ENCODE peak calls at places on chromosomes 7 and 10, in six cellular contexts. One of them, this sample, is unnamed.

GRCh38 chr7:106346678-106347217 is 62.0 kb upstream of the NAMPT start:
- DNase-seq in CD4-positive, alpha-beta T cell: peak
- DNase-seq in stimulated activated CD8-positive, alpha-beta memory T cell treated with anti-CD3 and anti-CD28 coated beads, Interleukin-7, amount 100 ng/mL, for 24 hours: no peak
- DNase-seq in cortex of kidney: no peak
- DNase-seq in LoVo: peak
- DNase-seq in amygdala: no peak
- DNase-seq in this sample: no peak

GRCh38 chr10:2280713-2281112 is 543.4 kb upstream of the ADARB2 start:
- DNase-seq in amygdala: no peak
- DNase-seq in stimulated activated CD8-positive, alpha-beta memory T cell treated with anti-CD3 and anti-CD28 coated beads, Interleukin-7, amount 100 ng/mL, for 24 hours: no peak
- DNase-seq in CD4-positive, alpha-beta T cell: no peak
- DNase-seq in LoVo: no peak
- DNase-seq in cortex of kidney: no peak
- DNase-seq in this sample: no peak

GRCh38 chr10:78729810-78730209 is 339.0 kb upstream of the ZMIZ1 start:
- DNase-seq in amygdala: no peak
- DNase-seq in stimulated activated CD8-positive, alpha-beta memory T cell treated with anti-CD3 and anti-CD28 coated beads, Interleukin-7, amount 100 ng/mL, for 24 hours: no peak
- DNase-seq in LoVo: no peak
- DNase-seq in cortex of kidney: no peak
- DNase-seq in CD4-positive, alpha-beta T cell: no peak
- DNase-seq in this sample: no peak

GRCh38 chr7:66768865-66769832 is 28.6 kb downstream of the RABGEF1 start:
- DNase-seq in amygdala: no peak
- DNase-seq in stimulated activated CD8-positive, alpha-beta memory T cell treated with anti-CD3 and anti-CD28 coated beads, Interleukin-7, amount 100 ng/mL, for 24 hours: no peak
- DNase-seq in CD4-positive, alpha-beta T cell: no peak
- DNase-seq in LoVo: no peak
- DNase-seq in cortex of kidney: no peak
- DNase-seq in this sample: no peak

GRCh38 chr10:101217450-101218281 is 11.6 kb downstream of the LBX1 start:
- DNase-seq in LoVo: no peak
- DNase-seq in stimulated activated CD8-positive, alpha-beta memory T cell treated with anti-CD3 and anti-CD28 coated beads, Interleukin-7, amount 100 ng/mL, for 24 hours: no peak
- DNase-seq in cortex of kidney: no peak
- DNase-seq in CD4-positive, alpha-beta T cell: no peak
- DNase-seq in amygdala: no peak
- DNase-seq in this sample: peak

GRCh38 chr7:41835977-41836530 is 133.2 kb upstream of the INHBA start:
- DNase-seq in stimulated activated CD8-positive, alpha-beta memory T cell treated with anti-CD3 and anti-CD28 coated beads, Interleukin-7, amount 100 ng/mL, for 24 hours: no peak
- DNase-seq in amygdala: no peak
- DNase-seq in CD4-positive, alpha-beta T cell: no peak
- DNase-seq in cortex of kidney: no peak
- DNase-seq in LoVo: no peak
- DNase-seq in this sample: no peak

GRCh38 chr10:64115913-64116643 is 594.9 kb downstream of the REEP3 start:
- DNase-seq in CD4-positive, alpha-beta T cell: no peak
- DNase-seq in amygdala: peak
- DNase-seq in stimulated activated CD8-positive, alpha-beta memory T cell treated with anti-CD3 and anti-CD28 coated beads, Interleukin-7, amount 100 ng/mL, for 24 hours: no peak
- DNase-seq in LoVo: no peak
- DNase-seq in cortex of kidney: no peak
- DNase-seq in this sample: peak

GRCh38 chr7:154480817-154481216 is 428.6 kb downstream of the DPP6 start:
- DNase-seq in CD4-positive, alpha-beta T cell: no peak
- DNase-seq in cortex of kidney: no peak
- DNase-seq in stimulated activated CD8-positive, alpha-beta memory T cell treated with anti-CD3 and anti-CD28 coated beads, Interleukin-7, amount 100 ng/mL, for 24 hours: no peak
- DNase-seq in LoVo: no peak
- DNase-seq in amygdala: no peak
- DNase-seq in this sample: no peak

GRCh38 chr7:45101748-45102147 is 9.7 kb downstream of the TBRG4 start:
- DNase-seq in CD4-positive, alpha-beta T cell: no peak
- DNase-seq in LoVo: no peak
- DNase-seq in cortex of kidney: no peak
- DNase-seq in amygdala: no peak
- DNase-seq in stimulated activated CD8-positive, alpha-beta memory T cell treated with anti-CD3 and anti-CD28 coated beads, Interleukin-7, amount 100 ng/mL, for 24 hours: no peak
- DNase-seq in this sample: peak

GRCh38 chr10:126270116-126270515 is 118.2 kb downstream of the ADAM12 start:
- DNase-seq in cortex of kidney: no peak
- DNase-seq in stimulated activated CD8-positive, alpha-beta memory T cell treated with anti-CD3 and anti-CD28 coated beads, Interleukin-7, amount 100 ng/mL, for 24 hours: no peak
- DNase-seq in amygdala: no peak
- DNase-seq in LoVo: no peak
- DNase-seq in CD4-positive, alpha-beta T cell: no peak
- DNase-seq in this sample: no peak

GRCh38 chr7:6435486-6436384 is 12.0 kb downstream of the DAGLB start:
- DNase-seq in stimulated activated CD8-positive, alpha-beta memory T cell treated with anti-CD3 and anti-CD28 coated beads, Interleukin-7, amount 100 ng/mL, for 24 hours: peak
- DNase-seq in cortex of kidney: no peak
- DNase-seq in amygdala: peak
- DNase-seq in CD4-positive, alpha-beta T cell: peak
- DNase-seq in LoVo: peak
- DNase-seq in this sample: peak

GRCh38 chr10:89428873-89429272 is 14.5 kb downstream of the IFIT5 start:
- DNase-seq in CD4-positive, alpha-beta T cell: no peak
- DNase-seq in stimulated activated CD8-positive, alpha-beta memory T cell treated with anti-CD3 and anti-CD28 coated beads, Interleukin-7, amount 100 ng/mL, for 24 hours: no peak
- DNase-seq in LoVo: no peak
- DNase-seq in amygdala: no peak
- DNase-seq in cortex of kidney: no peak
- DNase-seq in this sample: no peak

GRCh38 chr7:76512941-76513816 is 2.8 kb downstream of the UPK3B start:
- DNase-seq in LoVo: no peak
- DNase-seq in stimulated activated CD8-positive, alpha-beta memory T cell treated with anti-CD3 and anti-CD28 coated beads, Interleukin-7, amount 100 ng/mL, for 24 hours: no peak
- DNase-seq in amygdala: no peak
- DNase-seq in cortex of kidney: no peak
- DNase-seq in CD4-positive, alpha-beta T cell: no peak
- DNase-seq in this sample: peak

GRCh38 chr10:78991187-78991586 is 77.6 kb upstream of the ZMIZ1 start:
- DNase-seq in amygdala: no peak
- DNase-seq in LoVo: no peak
- DNase-seq in cortex of kidney: no peak
- DNase-seq in stimulated activated CD8-positive, alpha-beta memory T cell treated with anti-CD3 and anti-CD28 coated beads, Interleukin-7, amount 100 ng/mL, for 24 hours: no peak
- DNase-seq in CD4-positive, alpha-beta T cell: no peak
- DNase-seq in this sample: no peak

GRCh38 chr10:73589538-73590126 is 1.5 kb downstream of the USP54 start:
- DNase-seq in cortex of kidney: no peak
- DNase-seq in amygdala: peak
- DNase-seq in LoVo: no peak
- DNase-seq in stimulated activated CD8-positive, alpha-beta memory T cell treated with anti-CD3 and anti-CD28 coated beads, Interleukin-7, amount 100 ng/mL, for 24 hours: no peak
- DNase-seq in CD4-positive, alpha-beta T cell: no peak
- DNase-seq in this sample: no peak

GRCh38 chr10:117804470-117805011 is 242.2 kb downstream of the RAB11FIP2 start:
- DNase-seq in CD4-positive, alpha-beta T cell: no peak
- DNase-seq in LoVo: no peak
- DNase-seq in amygdala: peak
- DNase-seq in stimulated activated CD8-positive, alpha-beta memory T cell treated with anti-CD3 and anti-CD28 coated beads, Interleukin-7, amount 100 ng/mL, for 24 hours: no peak
- DNase-seq in cortex of kidney: no peak
- DNase-seq in this sample: peak

GRCh38 chr10:78664929-78665525 is 403.7 kb upstream of the ZMIZ1 start:
- DNase-seq in LoVo: no peak
- DNase-seq in cortex of kidney: no peak
- DNase-seq in amygdala: no peak
- DNase-seq in stimulated activated CD8-positive, alpha-beta memory T cell treated with anti-CD3 and anti-CD28 coated beads, Interleukin-7, amount 100 ng/mL, for 24 hours: no peak
- DNase-seq in CD4-positive, alpha-beta T cell: no peak
- DNase-seq in this sample: no peak

GRCh38 chr7:38716397-38716796 is 85.2 kb upstream of the AMPH start:
- DNase-seq in stimulated activated CD8-positive, alpha-beta memory T cell treated with anti-CD3 and anti-CD28 coated beads, Interleukin-7, amount 100 ng/mL, for 24 hours: no peak
- DNase-seq in amygdala: no peak
- DNase-seq in LoVo: no peak
- DNase-seq in cortex of kidney: no peak
- DNase-seq in CD4-positive, alpha-beta T cell: no peak
- DNase-seq in this sample: no peak

GRCh38 chr7:80410081-80410480 is 101.8 kb downstream of the GNAT3 start:
- DNase-seq in CD4-positive, alpha-beta T cell: no peak
- DNase-seq in stimulated activated CD8-positive, alpha-beta memory T cell treated with anti-CD3 and anti-CD28 coated beads, Interleukin-7, amount 100 ng/mL, for 24 hours: no peak
- DNase-seq in amygdala: no peak
- DNase-seq in LoVo: no peak
- DNase-seq in cortex of kidney: no peak
- DNase-seq in this sample: no peak

GRCh38 chr10:43028143-43028542 is 48.7 kb upstream of the RET start:
- DNase-seq in LoVo: no peak
- DNase-seq in stimulated activated CD8-positive, alpha-beta memory T cell treated with anti-CD3 and anti-CD28 coated beads, Interleukin-7, amount 100 ng/mL, for 24 hours: no peak
- DNase-seq in cortex of kidney: no peak
- DNase-seq in CD4-positive, alpha-beta T cell: no peak
- DNase-seq in amygdala: no peak
- DNase-seq in this sample: no peak

GRCh38 chr7:131265227-131265626 is 62.4 kb upstream of the MKLN1 start:
- DNase-seq in CD4-positive, alpha-beta T cell: no peak
- DNase-seq in amygdala: no peak
- DNase-seq in LoVo: no peak
- DNase-seq in cortex of kidney: no peak
- DNase-seq in stimulated activated CD8-positive, alpha-beta memory T cell treated with anti-CD3 and anti-CD28 coated beads, Interleukin-7, amount 100 ng/mL, for 24 hours: no peak
- DNase-seq in this sample: no peak

GRCh38 chr7:761101-761500 is 34.0 kb upstream of the PRKAR1B start:
- DNase-seq in stimulated activated CD8-positive, alpha-beta memory T cell treated with anti-CD3 and anti-CD28 coated beads, Interleukin-7, amount 100 ng/mL, for 24 hours: no peak
- DNase-seq in LoVo: no peak
- DNase-seq in cortex of kidney: no peak
- DNase-seq in CD4-positive, alpha-beta T cell: no peak
- DNase-seq in amygdala: no peak
- DNase-seq in this sample: no peak

GRCh38 chr10:44824607-44825006 is 86.5 kb upstream of the TMEM72 start:
- DNase-seq in amygdala: no peak
- DNase-seq in stimulated activated CD8-positive, alpha-beta memory T cell treated with anti-CD3 and anti-CD28 coated beads, Interleukin-7, amount 100 ng/mL, for 24 hours: no peak
- DNase-seq in LoVo: no peak
- DNase-seq in cortex of kidney: no peak
- DNase-seq in CD4-positive, alpha-beta T cell: no peak
- DNase-seq in this sample: no peak

GRCh38 chr10:57791546-57791945 is 476.1 kb downstream of the IPMK start:
- DNase-seq in cortex of kidney: no peak
- DNase-seq in CD4-positive, alpha-beta T cell: no peak
- DNase-seq in stimulated activated CD8-positive, alpha-beta memory T cell treated with anti-CD3 and anti-CD28 coated beads, Interleukin-7, amount 100 ng/mL, for 24 hours: no peak
- DNase-seq in LoVo: no peak
- DNase-seq in amygdala: no peak
- DNase-seq in this sample: no peak

GRCh38 chr10:119750391-119751230 is 24.8 kb downstream of the INPP5F start:
- DNase-seq in amygdala: peak
- DNase-seq in CD4-positive, alpha-beta T cell: peak
- DNase-seq in LoVo: peak
- DNase-seq in cortex of kidney: no peak
- DNase-seq in stimulated activated CD8-positive, alpha-beta memory T cell treated with anti-CD3 and anti-CD28 coated beads, Interleukin-7, amount 100 ng/mL, for 24 hours: peak
- DNase-seq in this sample: peak

GRCh38 chr10:80491251-80492102 is 37.4 kb downstream of the TSPAN14 start:
- DNase-seq in CD4-positive, alpha-beta T cell: no peak
- DNase-seq in cortex of kidney: no peak
- DNase-seq in amygdala: no peak
- DNase-seq in LoVo: no peak
- DNase-seq in stimulated activated CD8-positive, alpha-beta memory T cell treated with anti-CD3 and anti-CD28 coated beads, Interleukin-7, amount 100 ng/mL, for 24 hours: no peak
- DNase-seq in this sample: no peak

GRCh38 chr10:90966146-90966545 is 45.3 kb upstream of the ANKRD1 start:
- DNase-seq in stimulated activated CD8-positive, alpha-beta memory T cell treated with anti-CD3 and anti-CD28 coated beads, Interleukin-7, amount 100 ng/mL, for 24 hours: no peak
- DNase-seq in amygdala: no peak
- DNase-seq in LoVo: no peak
- DNase-seq in CD4-positive, alpha-beta T cell: no peak
- DNase-seq in cortex of kidney: no peak
- DNase-seq in this sample: no peak

GRCh38 chr7:49866910-49867309 is 93.5 kb downstream of the VWC2 start:
- DNase-seq in amygdala: no peak
- DNase-seq in CD4-positive, alpha-beta T cell: no peak
- DNase-seq in LoVo: no peak
- DNase-seq in stimulated activated CD8-positive, alpha-beta memory T cell treated with anti-CD3 and anti-CD28 coated beads, Interleukin-7, amount 100 ng/mL, for 24 hours: no peak
- DNase-seq in cortex of kidney: no peak
- DNase-seq in this sample: no peak

GRCh38 chr7:79507161-79507560 is 53.7 kb upstream of the MAGI2 start:
- DNase-seq in amygdala: no peak
- DNase-seq in LoVo: no peak
- DNase-seq in CD4-positive, alpha-beta T cell: no peak
- DNase-seq in stimulated activated CD8-positive, alpha-beta memory T cell treated with anti-CD3 and anti-CD28 coated beads, Interleukin-7, amount 100 ng/mL, for 24 hours: no peak
- DNase-seq in cortex of kidney: no peak
- DNase-seq in this sample: no peak

GRCh38 chr7:47514367-47514766 is 67.5 kb downstream of the TNS3 start:
- DNase-seq in stimulated activated CD8-positive, alpha-beta memory T cell treated with anti-CD3 and anti-CD28 coated beads, Interleukin-7, amount 100 ng/mL, for 24 hours: no peak
- DNase-seq in CD4-positive, alpha-beta T cell: no peak
- DNase-seq in cortex of kidney: no peak
- DNase-seq in LoVo: no peak
- DNase-seq in amygdala: no peak
- DNase-seq in this sample: no peak

GRCh38 chr7:27709137-27710075 is 30.6 kb upstream of the TAX1BP1 start:
- DNase-seq in amygdala: no peak
- DNase-seq in LoVo: no peak
- DNase-seq in CD4-positive, alpha-beta T cell: no peak
- DNase-seq in stimulated activated CD8-positive, alpha-beta memory T cell treated with anti-CD3 and anti-CD28 coated beads, Interleukin-7, amount 100 ng/mL, for 24 hours: no peak
- DNase-seq in cortex of kidney: no peak
- DNase-seq in this sample: no peak

GRCh38 chr7:38886265-38886664 is 22.7 kb downstream of the VPS41 start:
- DNase-seq in LoVo: no peak
- DNase-seq in amygdala: no peak
- DNase-seq in cortex of kidney: no peak
- DNase-seq in CD4-positive, alpha-beta T cell: no peak
- DNase-seq in stimulated activated CD8-positive, alpha-beta memory T cell treated with anti-CD3 and anti-CD28 coated beads, Interleukin-7, amount 100 ng/mL, for 24 hours: no peak
- DNase-seq in this sample: no peak

GRCh38 chr7:22346383-22347107 is 10.4 kb downstream of the RAPGEF5 start:
- DNase-seq in amygdala: no peak
- DNase-seq in CD4-positive, alpha-beta T cell: no peak
- DNase-seq in LoVo: peak
- DNase-seq in stimulated activated CD8-positive, alpha-beta memory T cell treated with anti-CD3 and anti-CD28 coated beads, Interleukin-7, amount 100 ng/mL, for 24 hours: no peak
- DNase-seq in cortex of kidney: no peak
- DNase-seq in this sample: no peak

GRCh38 chr7:118352854-118353453 is 128.4 kb downstream of the ANKRD7 start:
- DNase-seq in LoVo: peak
- DNase-seq in amygdala: no peak
- DNase-seq in cortex of kidney: no peak
- DNase-seq in stimulated activated CD8-positive, alpha-beta memory T cell treated with anti-CD3 and anti-CD28 coated beads, Interleukin-7, amount 100 ng/mL, for 24 hours: no peak
- DNase-seq in CD4-positive, alpha-beta T cell: no peak
- DNase-seq in this sample: no peak

GRCh38 chr7:91064938-91065337 is 199.3 kb upstream of the FZD1 start:
- DNase-seq in CD4-positive, alpha-beta T cell: no peak
- DNase-seq in cortex of kidney: no peak
- DNase-seq in amygdala: no peak
- DNase-seq in LoVo: no peak
- DNase-seq in stimulated activated CD8-positive, alpha-beta memory T cell treated with anti-CD3 and anti-CD28 coated beads, Interleukin-7, amount 100 ng/mL, for 24 hours: no peak
- DNase-seq in this sample: no peak